ENCODE peak calls at places on chromosomes 2 and 18, in five cellular contexts. H is sigmoid colon, I is MCF 10A, M is neural crest cell, Z is epithelial cell of prostate. R is an unnamed sample.

GRCh38 chr2:71804251-71804650 is 343.4 kb downstream of the CYP26B1 start:
- DNase-seq in H (no peak), I (no peak), M (no peak), Z (no peak), R (no peak)

GRCh38 chr18:79611040-79611681 is 68.4 kb upstream of the CTDP1 start:
- DNase-seq in H (peak; percentile 62), I (peak; percentile 66), M (no peak), Z (peak; percentile 41), R (peak; percentile 49)

GRCh38 chr2:178109813-178110212 is 2.4 kb upstream of the RBM45 start:
- DNase-seq in H (no peak), I (peak; percentile 56), M (no peak), Z (no peak), R (no peak)

GRCh38 chr2:74037379-74037860 is 52.7 kb downstream of the TET3 start:
- DNase-seq in H (no peak), I (no peak), M (no peak), Z (no peak), R (no peak)

GRCh38 chr2:7029291-7030059 is 112.3 kb downstream of the RNF144A start:
- DNase-seq in H (peak; percentile 59), I (no peak), M (no peak), Z (no peak), R (no peak)

GRCh38 chr2:15355386-15355785 is 205.7 kb downstream of the NBAS start:
- DNase-seq in H (no peak), I (no peak), M (no peak), Z (no peak), R (no peak)

GRCh38 chr2:187266147-187266546 is 181.9 kb downstream of the CALCRL start:
- DNase-seq in H (no peak), I (no peak), M (no peak), Z (no peak), R (no peak)

GRCh38 chr2:181978351-181979150 is 7.1 kb upstream of the PPP1R1C start:
- DNase-seq in H (no peak), I (no peak), M (no peak), Z (no peak), R (no peak)

GRCh38 chr18:12694032-12694431 is 8.5 kb downstream of the CEP76 start:
- DNase-seq in H (no peak), I (no peak), M (no peak), Z (peak; percentile 41), R (no peak)

R was measured in spleen.